ENCODE peak calls at places on chromosomes 7 and 10, in six cellular contexts. B is vagina, M is testis, W is HCT116, G is body of pancreas, L is GM12878. J is an unnamed sample.

GRCh38 chr10:74337330-74338016 is 186.5 kb downstream of the ADK start:
- DNase-seq in W (no peak), B (no peak), L (no peak), M (no peak), G (no peak), J (no peak)

GRCh38 chr7:87226495-87226894 is 7.0 kb upstream of the TMEM243 start:
- DNase-seq in W (no peak), B (no peak), L (no peak), G (no peak), M (no peak), J (no peak)

GRCh38 chr10:93397020-93397419 is 85.1 kb downstream of the MYOF start:
- DNase-seq in G (no peak), W (no peak), L (no peak), M (no peak), B (no peak), J (no peak)

GRCh38 chr7:21967500-21968099 is 21.9 kb upstream of the CDCA7L start:
- DNase-seq in B (no peak), L (no peak), G (peak; percentile 9), M (no peak), W (no peak), J (no peak)

GRCh38 chr10:100008708-100009282 is 952 bp downstream of the DNMBP start:
- DNase-seq in L (no peak), B (no peak), M (no peak), G (no peak), W (no peak), J (no peak)

GRCh38 chr7:7054252-7054830 is 128.0 kb upstream of the C1GALT1 start:
- DNase-seq in L (no peak), M (no peak), W (no peak), G (no peak), B (no peak), J (no peak)

GRCh38 chr7:25843467-25843866 is 308.5 kb upstream of the NFE2L3 start:
- DNase-seq in B (no peak), L (no peak), G (no peak), W (no peak), M (no peak), J (no peak)

GRCh38 chr10:104049497-104050250 is 36.0 kb downstream of the COL17A1 start:
- DNase-seq in G (no peak), B (no peak), W (peak; percentile 37), L (no peak), M (no peak), J (no peak)

GRCh38 chr7:29809533-29810155 is 3.3 kb downstream of the WIPF3 start:
- DNase-seq in B (no peak), W (no peak), G (no peak), L (no peak), M (peak; percentile 53), J (no peak)

GRCh38 chr7:24572421-24573007 is 738 bp upstream of the PALS2 start:
- DNase-seq in W (no peak), L (no peak), B (no peak), M (peak; percentile 26), G (peak; percentile 67), J (peak; percentile 81)

GRCh38 chr7:123570390-123571182 is 13.0 kb upstream of the NDUFA5 start:
- DNase-seq in L (no peak), W (no peak), G (no peak), B (no peak), M (no peak), J (no peak)

GRCh38 chr10:121084029-121084674 is 233.0 kb downstream of the WDR11 start:
- DNase-seq in G (no peak), L (no peak), M (no peak), B (no peak), W (no peak), J (no peak)

GRCh38 chr10:23338155-23338828 is 6.3 kb downstream of the C10orf67 start:
- DNase-seq in L (no peak), M (no peak), G (peak; percentile 48), W (peak; percentile 27), B (no peak), J (no peak)

GRCh38 chr7:134350682-134351081 is 34.0 kb upstream of the SLC35B4 start:
- DNase-seq in L (no peak), M (no peak), W (no peak), G (no peak), B (no peak), J (no peak)

GRCh38 chr7:140525741-140526140 is 46.4 kb upstream of the MKRN1 start:
- DNase-seq in G (no peak), W (no peak), L (no peak), B (no peak), M (no peak), J (no peak)

GRCh38 chr7:125409921-125410320 is 480.3 kb upstream of the POT1 start:
- DNase-seq in M (no peak), B (no peak), W (no peak), G (no peak), L (no peak), J (no peak)

GRCh38 chr7:47191876-47192291 is 390.0 kb downstream of the TNS3 start:
- DNase-seq in M (no peak), L (no peak), W (no peak), B (no peak), G (no peak), J (peak; percentile 83)

GRCh38 chr7:72152171-72153131 is 259.7 kb downstream of the CALN1 start:
- DNase-seq in G (peak; percentile 63), M (peak; percentile 54), W (no peak), B (no peak), L (no peak), J (no peak)

GRCh38 chr7:102286237-102287081 is at the start of gene SH2B2:
- DNase-seq in W (no peak), M (peak; percentile 73), B (no peak), L (no peak), G (peak; percentile 79), J (peak; percentile 93)

GRCh38 chr7:46755120-46756034 is 826.5 kb downstream of the TNS3 start:
- DNase-seq in L (no peak), G (no peak), W (no peak), M (no peak), B (no peak), J (no peak)

GRCh38 chr7:116180302-116180701 is 30.0 kb upstream of the TES start:
- DNase-seq in G (peak; percentile 31), L (no peak), M (peak; percentile 23), W (peak; percentile 43), B (no peak), J (no peak)

GRCh38 chr10:24971374-24971773 is 19.0 kb upstream of the PRTFDC1 start:
- DNase-seq in W (no peak), G (no peak), B (no peak), L (no peak), M (no peak), J (no peak)

GRCh38 chr7:56106108-56107073 is at the start of gene CHCHD2:
- DNase-seq in B (no peak), M (peak; percentile 99), G (peak; percentile 99), L (peak; percentile 95), W (peak; percentile 99), J (peak; percentile 97)

GRCh38 chr10:95431900-95432342 is 129.2 kb downstream of the SORBS1 start:
- DNase-seq in G (no peak), M (no peak), W (no peak), B (no peak), L (peak; percentile 66), J (no peak)

GRCh38 chr10:18607503-18607902 is 43.9 kb downstream of the NSUN6 start:
- DNase-seq in G (peak; percentile 69), M (no peak), L (no peak), W (peak; percentile 72), B (no peak), J (no peak)

DNA sequence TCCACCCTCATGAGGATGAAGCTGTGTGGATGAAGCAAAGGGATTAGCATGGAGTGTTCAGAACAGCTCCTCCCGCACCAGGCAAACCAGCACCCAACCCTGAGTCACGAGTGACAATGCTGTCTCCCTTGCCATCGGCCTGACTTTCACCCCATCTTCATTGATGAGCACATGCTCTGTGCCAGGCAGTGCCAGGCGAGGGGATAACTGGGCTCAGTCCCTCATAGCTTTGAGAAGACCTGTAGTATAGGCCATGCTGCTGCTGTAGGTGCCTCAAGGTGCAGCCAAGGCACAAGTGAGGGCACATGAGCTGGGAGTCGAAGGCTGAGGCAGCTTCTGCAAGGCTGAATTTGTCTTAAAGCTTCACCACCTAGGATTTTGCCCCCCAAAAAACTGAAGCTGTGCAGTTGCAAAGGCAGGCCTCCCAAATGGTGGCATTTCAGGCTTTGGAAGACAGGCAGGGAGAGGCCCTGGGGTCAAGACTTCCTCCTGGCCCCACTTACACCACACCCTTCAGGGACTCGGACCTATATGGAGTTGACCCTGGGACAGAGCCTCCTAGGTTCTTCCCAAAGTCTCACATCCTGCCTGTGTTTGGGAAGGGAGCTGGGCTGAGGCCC is 54.2 kb upstream of the GDF10 start:
- DNase-seq in M (no peak), L (no peak), G (no peak), B (no peak), W (no peak), J (peak; percentile 58)
- H3K27me3 ChIP-seq in M (no peaks in the 10 kb centered on the region), L (no peaks in the 10 kb centered on the region), G (no peaks in the 10 kb centered on the region), B (no peaks in the 10 kb centered on the region), W (peaks cover 14% of the 10 kb centered on the region), J (no peaks in the 10 kb centered on the region)

DNA sequence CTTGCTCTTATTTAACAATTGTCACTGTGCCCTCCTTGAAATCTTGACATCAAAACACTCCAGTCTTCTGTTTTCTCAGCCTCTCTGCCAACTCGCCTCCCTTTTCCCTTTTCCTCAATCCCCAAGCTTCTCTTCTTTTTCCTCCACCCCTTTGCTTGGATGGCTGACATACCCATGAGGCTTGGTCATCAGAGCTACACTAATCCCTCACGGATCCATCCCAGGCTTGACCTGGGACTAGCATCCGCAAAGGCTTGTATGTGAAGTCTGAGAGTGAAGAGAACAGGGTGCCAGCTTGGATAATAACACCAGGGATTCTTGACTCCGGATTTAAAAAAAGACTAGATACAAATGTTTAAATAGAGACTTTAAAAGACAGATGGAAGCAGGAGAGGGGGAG is 428.8 kb upstream of the C7orf33 start:
- DNase-seq in W (no peak), G (no peak), M (no peak), L (no peak), B (no peak), J (no peak)
- H3K4me1 ChIP-seq in W (no peaks in the 10 kb centered on the region), G (peaks cover 12% of the 10 kb centered on the region), M (no peaks in the 10 kb centered on the region), L (no peaks in the 10 kb centered on the region), B (no peaks in the 10 kb centered on the region), J (no peaks in the 10 kb centered on the region)

DNA sequence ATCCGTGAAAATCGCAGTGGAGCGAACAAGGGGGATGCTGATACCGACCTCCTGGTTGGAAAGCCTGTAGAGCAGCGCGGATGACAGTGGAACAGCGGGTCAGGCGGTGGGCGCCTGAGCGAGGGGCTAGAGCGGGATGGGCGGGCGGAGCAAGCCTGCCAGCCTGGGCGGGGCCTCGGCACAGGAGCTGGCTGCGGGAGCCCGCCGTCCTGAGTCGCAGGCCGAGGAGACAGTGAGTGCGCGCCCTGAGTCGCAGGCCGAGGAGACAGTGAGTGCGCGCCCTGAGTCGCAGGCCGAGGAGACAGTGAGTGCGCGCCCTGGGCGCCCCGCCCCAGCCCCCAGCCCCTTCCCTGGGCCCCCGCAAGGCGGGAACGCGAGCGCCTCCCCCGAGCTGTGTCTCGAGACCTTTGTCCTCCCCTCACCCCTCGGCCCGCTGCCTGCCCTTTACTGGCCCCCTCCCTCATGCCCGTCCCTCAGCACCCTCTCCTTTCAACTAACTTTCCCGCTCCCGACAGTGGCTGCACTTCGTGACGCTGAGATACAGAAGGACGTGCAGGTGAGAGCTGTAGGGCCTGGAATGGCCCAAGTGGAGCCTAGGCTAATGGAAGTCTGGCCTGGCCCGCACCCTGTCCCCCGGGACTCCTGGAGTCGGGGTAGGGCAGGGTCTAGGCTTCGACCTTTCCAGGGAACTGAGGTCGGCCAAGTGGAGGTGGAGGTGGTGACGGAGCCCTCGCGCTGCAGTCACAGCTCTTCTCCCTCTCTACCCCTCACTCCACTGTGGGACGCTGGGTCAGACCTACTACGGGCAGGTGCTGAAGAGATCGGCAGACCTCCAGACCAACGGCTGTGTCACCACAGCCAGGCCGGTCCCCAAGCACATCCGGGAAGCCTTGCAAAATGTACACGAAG is at the start of gene AS3MT:
- DNase-seq in G (peak; percentile 27), L (no peak), W (no peak), M (peak; percentile 64), B (no peak), J (peak; percentile 76)
- TF ChIP-seq POLR2A in G (no peak), L (peak; percentile 39), W (no peak), M (no peak), B (no peak), J (no peak)

GRCh38 chr7:50302486-50303081 is 1.9 kb upstream of the IKZF1 start:
- DNase-seq in B (no peak), G (no peak), M (no peak), W (no peak), L (no peak), J (no peak)
- H3K27me3 ChIP-seq in B (no peaks in the 10 kb centered on the region), G (no peaks in the 10 kb centered on the region), M (no peaks in the 10 kb centered on the region), W (peaks cover 8% of the 10 kb centered on the region), L (no peaks in the 10 kb centered on the region), J (peaks cover 35% of the 10 kb centered on the region)

J was measured in spleen.